ENCODE peak calls at places on chromosomes 1 and 21, in nine cellular contexts. L is AG09319, U is HFF-Myc, R is pancreas, P is fibroblast of mammary gland, B is AG10803, J is neural crest cell, F is heart right ventricle, C is astrocyte of the spinal cord. Q is an unnamed sample.

GRCh38 chr1:27004471-27005165 is 8.0 kb downstream of the TENT5B start:
- DNase-seq in F (no peak), C (no peak), P (peak; percentile 77), R (no peak), J (no peak), L (no peak), B (no peak), U (no peak), Q (no peak)

GRCh38 chr1:156677616-156678596 is 699 bp upstream of the NES start:
- DNase-seq in U (no peak), P (peak; percentile 84), B (peak; percentile 81), F (peak; percentile 87), J (peak; percentile 67), L (peak; percentile 63), R (no peak), C (peak; percentile 90), Q (peak; percentile 87)

GRCh38 chr1:29186707-29187106 is 5.0 kb upstream of the SRSF4 start:
- DNase-seq in U (no peak), C (no peak), B (no peak), L (no peak), J (no peak), P (no peak), R (no peak), F (no peak), Q (no peak)

GRCh38 chr1:24932725-24933294 is 2.7 kb upstream of the RUNX3 start:
- DNase-seq in U (no peak), F (no peak), B (no peak), P (no peak), J (no peak), L (no peak), R (no peak), C (no peak), Q (no peak)

GRCh38 chr1:41811978-41812852 is 106.5 kb downstream of the HIVEP3 start:
- DNase-seq in F (peak; percentile 44), R (peak; percentile 47), B (peak; percentile 96), P (peak; percentile 94), U (peak; percentile 87), J (peak; percentile 40), L (peak; percentile 29), C (peak; percentile 95), Q (peak; percentile 79)

GRCh38 chr1:206631085-206631509 is 4.2 kb upstream of the DYRK3 start:
- DNase-seq in C (peak; percentile 85), P (peak; percentile 96), L (no peak), U (peak; percentile 78), J (peak; percentile 18), F (peak; percentile 89), B (peak; percentile 85), R (peak; percentile 31), Q (peak; percentile 76)

GRCh38 chr1:168833801-168834224 is 104.8 kb upstream of the DPT start:
- DNase-seq in B (no peak), U (no peak), F (no peak), L (no peak), R (no peak), J (no peak), P (no peak), C (no peak), Q (no peak)

GRCh38 chr1:173666646-173667045 is 3.0 kb downstream of the ANKRD45 start:
- DNase-seq in R (no peak), P (peak; percentile 63), L (no peak), C (no peak), F (no peak), U (no peak), B (no peak), J (no peak), Q (peak; percentile 30)

GRCh38 chr1:163772266-163772665 is 450.5 kb downstream of the NUF2 start:
- DNase-seq in C (no peak), J (no peak), R (no peak), L (no peak), U (no peak), P (no peak), B (no peak), F (no peak), Q (no peak)

GRCh38 chr1:239126881-239127280 is 259.5 kb upstream of the CHRM3 start:
- DNase-seq in U (no peak), C (no peak), B (no peak), R (no peak), J (no peak), F (no peak), L (no peak), P (peak; percentile 2), Q (peak; percentile 63)

GRCh38 chr1:162973381-162973795 is 95.8 kb upstream of the RGS4 start:
- DNase-seq in F (no peak), C (peak; percentile 95), L (peak; percentile 69), J (no peak), P (peak; percentile 86), U (peak; percentile 46), B (peak; percentile 91), R (no peak), Q (peak; percentile 33)

GRCh38 chr1:181391297-181391905 is 91.9 kb upstream of the CACNA1E start:
- DNase-seq in P (no peak), C (no peak), L (no peak), U (no peak), F (no peak), R (no peak), B (no peak), J (no peak), Q (peak; percentile 32)

GRCh38 chr1:116966791-116967190 is 34.8 kb upstream of the CD101 start:
- DNase-seq in R (no peak), P (peak; percentile 69), L (peak; percentile 52), C (no peak), U (no peak), J (no peak), F (no peak), B (peak; percentile 68), Q (no peak)

GRCh38 chr1:72442251-72442650 is 159.9 kb upstream of the NEGR1 start:
- DNase-seq in R (no peak), J (no peak), F (no peak), L (no peak), P (peak; percentile 31), B (peak; percentile 8), U (no peak), C (peak; percentile 24), Q (no peak)

GRCh38 chr1:208420021-208420420 is 175.8 kb upstream of the PLXNA2 start:
- DNase-seq in B (no peak), J (no peak), U (no peak), L (no peak), R (no peak), C (no peak), F (no peak), P (no peak), Q (no peak)
- TF ChIP-seq CTCF in B (no peak), J (no peak), U (no peak), L (no peak), R (no peak), C (no peak), F (no peak), P (no peak), Q (no peak)

DNA sequence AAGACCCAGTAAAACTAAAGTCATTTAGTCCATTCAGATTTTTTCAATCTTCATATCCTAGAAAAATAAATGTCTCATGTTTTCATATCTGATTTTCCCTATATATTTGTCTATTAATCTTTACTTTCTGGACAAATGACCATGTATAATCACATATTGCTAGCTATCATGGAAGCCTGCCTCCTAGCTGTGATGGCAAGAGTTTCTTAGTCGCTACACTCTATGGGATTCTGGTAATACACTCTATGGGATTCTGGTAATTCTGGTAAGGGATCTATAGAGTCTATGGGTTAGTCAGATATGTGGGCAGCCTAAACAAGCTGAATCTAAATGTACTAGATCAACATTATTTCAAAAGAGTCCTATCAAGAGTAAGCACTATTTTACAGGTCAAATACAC is 198.7 kb upstream of the LHX8 start:
- DNase-seq in R (no peak), F (no peak), C (no peak), B (no peak), U (no peak), P (no peak), J (no peak), L (no peak), Q (no peak)
- TF ChIP-seq CTCF in R (no peak), F (no peak), C (no peak), B (no peak), U (no peak), P (no peak), J (no peak), L (no peak), Q (no peak)

GRCh38 chr21:44986471-44987291 is 46.9 kb downstream of the SLX9 start:
- DNase-seq in R (peak; percentile 27), B (no peak), J (no peak), U (no peak), F (no peak), L (no peak), P (no peak), C (no peak), Q (no peak)
- TF ChIP-seq CTCF in R (no peak), B (no peak), J (no peak), U (no peak), F (no peak), L (no peak), P (no peak), C (no peak), Q (no peak)

GRCh38 chr1:227787513-227788278 is 27.8 kb upstream of the PRSS38 start:
- DNase-seq in L (peak; percentile 87), U (peak; percentile 89), P (peak; percentile 92), R (peak; percentile 98), C (peak; percentile 95), F (peak; percentile 91), J (peak; percentile 65), B (peak; percentile 94), Q (peak; percentile 97)

GRCh38 chr1:227789881-227790400 is 25.5 kb upstream of the PRSS38 start:
- DNase-seq in J (no peak), P (no peak), F (no peak), L (no peak), U (no peak), R (no peak), C (no peak), B (no peak), Q (no peak)

GRCh38 chr1:227788279-227789041 is 27.0 kb upstream of the PRSS38 start:
- DNase-seq in C (peak; percentile 20), B (no peak), L (no peak), R (peak; percentile 88), P (no peak), J (peak; percentile 47), U (no peak), F (no peak), Q (no peak)

GRCh38 chr1:227790868-227791267 is 24.6 kb upstream of the PRSS38 start:
- DNase-seq in C (no peak), B (no peak), R (no peak), P (no peak), U (no peak), F (no peak), J (no peak), L (no peak), Q (no peak)

DNA sequence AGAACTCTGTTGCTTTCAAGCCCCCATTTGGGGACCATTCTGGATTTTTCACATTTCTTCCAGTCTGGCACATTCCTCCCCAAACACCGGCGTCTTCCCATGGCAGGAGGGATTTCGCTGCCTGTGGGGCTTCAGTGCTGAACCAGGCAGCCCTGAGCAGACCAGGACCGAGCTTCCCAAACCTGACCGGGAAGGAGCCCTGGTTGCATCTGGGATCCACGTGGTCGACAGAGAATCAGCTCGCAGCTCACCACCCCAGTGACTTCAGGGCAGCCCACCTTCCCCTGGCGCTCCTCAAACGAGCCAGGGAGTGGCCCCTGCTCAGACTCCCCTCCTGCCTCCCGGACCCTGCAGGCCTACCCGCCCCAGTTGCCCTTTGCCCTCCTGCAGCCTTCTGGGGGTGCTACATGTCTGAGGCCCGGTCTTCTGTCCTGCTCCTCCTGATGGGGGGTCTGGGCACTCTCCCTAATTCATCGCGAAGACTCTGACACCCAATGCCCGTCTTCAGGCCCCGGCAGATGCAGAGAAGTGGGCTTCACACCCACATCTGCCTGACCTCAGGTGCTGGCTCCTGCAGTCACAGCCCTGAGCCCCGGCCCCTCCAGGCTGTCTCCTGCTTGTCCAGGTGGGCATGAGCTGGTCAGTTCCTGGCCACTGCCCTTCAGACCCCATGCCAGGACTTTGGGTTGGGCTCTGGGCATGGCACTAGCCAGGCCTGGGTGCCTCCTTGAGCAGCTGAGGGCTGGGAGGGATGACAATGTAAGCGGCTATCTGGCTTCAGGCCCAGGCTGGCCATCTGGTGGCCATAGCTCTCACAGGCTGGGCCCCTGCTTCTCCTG is 26.2 kb upstream of the PRSS38 start:
- DNase-seq in R (peak; percentile 52), P (peak; percentile 51), C (peak; percentile 23), F (no peak), J (no peak), L (no peak), B (no peak), U (no peak), Q (no peak)
- TF ChIP-seq CTCF in R (no peak), P (peak; percentile 20), C (peak; percentile 42), F (no peak), J (no peak), L (peak; percentile 25), B (peak; percentile 36), U (peak; percentile 35), Q (no peak)

Q was measured in MCF 10A.